ENCODE peak calls at places on chromosomes 16 and 17, in nine cellular contexts. W, O, T, D, H, V, I, C and U are unnamed samples.

GRCh38 chr17:74430706-74431567 is 951 bp upstream of the GPRC5C start:
- DNase-seq in V (peak; percentile 91), D (no peak), W (peak; percentile 86), I (peak; percentile 91), H (peak; percentile 70), C (peak; percentile 84), T (peak; percentile 96), O (peak; percentile 98), U (peak; percentile 84)

GRCh38 chr17:17719966-17720543 is 38.8 kb downstream of the RAI1 start:
- DNase-seq in T (no peak), V (no peak), O (no peak), W (no peak), D (no peak), C (no peak), H (no peak), I (no peak), U (no peak)

GRCh38 chr16:85988723-85989313 is 89.9 kb downstream of the IRF8 start:
- DNase-seq in I (no peak), C (peak; percentile 6), D (no peak), O (no peak), W (no peak), T (no peak), H (no peak), V (no peak), U (no peak)

GRCh38 chr17:37162800-37163199 is 213.0 kb upstream of the C17orf78 start:
- DNase-seq in H (no peak), C (no peak), O (no peak), D (no peak), T (no peak), W (no peak), V (no peak), I (no peak), U (no peak)

GRCh38 chr17:82384730-82385429 is 13.3 kb downstream of the UTS2R start:
- DNase-seq in O (peak; percentile 85), V (no peak), W (peak; percentile 31), C (peak; percentile 50), T (peak; percentile 98), D (no peak), H (peak; percentile 87), I (no peak), U (peak; percentile 73)

GRCh38 chr16:30351586-30352419 is 3.3 kb downstream of the CD2BP2 start:
- DNase-seq in I (peak; percentile 86), C (peak; percentile 61), W (peak; percentile 92), H (peak; percentile 86), D (no peak), T (peak; percentile 96), V (peak; percentile 46), O (peak; percentile 92), U (peak; percentile 85)

GRCh38 chr16:55765161-55765560 is 67.7 kb downstream of the CES1 start:
- DNase-seq in W (no peak), V (no peak), D (no peak), C (no peak), T (no peak), H (no peak), O (no peak), I (no peak), U (no peak)

GRCh38 chr16:19831678-19832077 is 53.0 kb downstream of the GPRC5B start:
- DNase-seq in I (no peak), H (no peak), O (no peak), D (no peak), V (no peak), W (peak; percentile 88), C (no peak), T (peak; percentile 88), U (peak; percentile 53)

GRCh38 chr17:7932483-7932891 is 481 bp downstream of the CNTROB start:
- DNase-seq in W (peak; percentile 29), C (peak; percentile 43), I (peak; percentile 46), V (peak; percentile 45), H (peak; percentile 34), T (peak; percentile 88), D (no peak), O (no peak), U (peak; percentile 47)

GRCh38 chr16:1929105-1929504 is 10.9 kb upstream of the HS3ST6 start:
- DNase-seq in W (no peak), C (no peak), I (no peak), D (no peak), H (no peak), V (peak; percentile 41), O (no peak), T (peak; percentile 95), U (peak; percentile 35)

GRCh38 chr17:42566215-42566872 is 556 bp upstream of the MLX start:
- DNase-seq in D (no peak), I (no peak), H (no peak), O (no peak), W (no peak), T (no peak), C (peak; percentile 34), V (no peak), U (no peak)
- H3K27ac ChIP-seq in D (peak overlapping the region; percentile 79), I (peak overlapping the region; percentile 91), H (peak overlapping the region; percentile 95), O (peak overlapping the region; percentile 97), W (peak overlapping the region; percentile 88), T (peak overlapping the region; percentile 82), C (peak overlapping the region; percentile 87), V (peak overlapping the region; percentile 87), U (peak overlapping the region; percentile 82)

GRCh38 chr17:57092171-57092570 is 7.1 kb downstream of the AKAP1 start:
- DNase-seq in V (no peak), C (no peak), T (peak; percentile 92), H (peak; percentile 62), D (no peak), I (peak; percentile 57), O (no peak), W (peak; percentile 73), U (no peak)

GRCh38 chr17:57089391-57089790 is 4.3 kb downstream of the AKAP1 start:
- DNase-seq in C (no peak), O (no peak), W (no peak), H (no peak), I (no peak), T (no peak), D (no peak), V (no peak), U (no peak)

GRCh38 chr17:57092779-57093178 is 7.7 kb downstream of the AKAP1 start:
- DNase-seq in D (no peak), C (no peak), W (no peak), T (no peak), O (no peak), H (peak; percentile 67), V (no peak), I (peak; percentile 40), U (no peak)

GRCh38 chr17:57090560-57091185 is 5.6 kb downstream of the AKAP1 start:
- DNase-seq in C (no peak), O (no peak), I (no peak), T (no peak), W (no peak), D (no peak), H (no peak), V (no peak), U (no peak)

GRCh38 chr17:57091186-57091618 is 6.2 kb downstream of the AKAP1 start:
- DNase-seq in D (no peak), W (no peak), V (no peak), H (peak; percentile 90), T (no peak), I (no peak), C (no peak), O (peak; percentile 75), U (no peak)
- H3K4me1 ChIP-seq in D (peaks cover 16% of the 10 kb centered on the region), W (peaks cover 2% of the 10 kb centered on the region), V (peaks cover 15% of the 10 kb centered on the region), H (peaks cover 18% of the 10 kb centered on the region), T (peaks cover 20% of the 10 kb centered on the region), I (peaks cover 11% of the 10 kb centered on the region), C (peaks cover 89% of the 10 kb centered on the region), O (peaks cover 93% of the 10 kb centered on the region), U (no peaks in the 10 kb centered on the region)

GRCh38 chr17:21535686-21536085 is 156.6 kb upstream of the KCNJ18 start:
- DNase-seq in D (no peak), O (no peak), W (no peak), C (no peak), V (no peak), T (no peak), H (no peak), I (no peak), U (no peak)

GRCh38 chr17:21538615-21539014 is 153.7 kb upstream of the KCNJ18 start:
- DNase-seq in V (no peak), D (no peak), H (no peak), C (no peak), I (no peak), T (no peak), W (no peak), O (no peak), U (no peak)

GRCh38 chr17:21540502-21540901 is 151.8 kb upstream of the KCNJ18 start:
- DNase-seq in D (no peak), W (no peak), T (no peak), H (no peak), C (no peak), V (no peak), I (no peak), O (no peak), U (no peak)

GRCh38 chr17:21539146-21539545 is 153.2 kb upstream of the KCNJ18 start:
- DNase-seq in C (no peak), D (no peak), H (no peak), V (no peak), I (no peak), T (no peak), O (no peak), W (peak; percentile 20), U (no peak)

DNA sequence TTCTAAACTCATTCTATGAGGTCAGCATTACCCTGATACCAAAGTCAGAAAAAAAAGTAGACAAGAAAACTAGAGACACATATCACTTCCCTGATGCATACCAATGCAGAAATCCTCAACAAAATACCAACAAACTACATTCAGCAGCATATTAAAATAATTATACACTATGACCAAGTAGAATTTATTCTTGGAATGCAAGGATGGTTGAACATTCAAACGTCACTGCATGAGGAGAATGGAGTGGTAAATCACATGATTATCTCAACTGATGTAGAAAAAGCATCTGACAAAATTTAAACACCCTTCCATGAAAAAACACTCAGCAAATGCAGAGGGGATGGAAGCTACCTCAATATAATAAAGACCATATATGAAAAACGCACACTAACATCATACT is 155.0 kb upstream of the KCNJ18 start:
- DNase-seq in C (no peak), O (no peak), V (no peak), D (no peak), W (no peak), I (no peak), T (no peak), H (no peak), U (no peak)
- H3K36me3 ChIP-seq in C (no peaks in the 10 kb centered on the region), O (peaks cover 30% of the 10 kb centered on the region), V (no peaks in the 10 kb centered on the region), D (no peaks in the 10 kb centered on the region), W (peaks cover 7% of the 10 kb centered on the region), I (no peaks in the 10 kb centered on the region), T (peaks cover 24% of the 10 kb centered on the region), H (no peaks in the 10 kb centered on the region), U (no peaks in the 10 kb centered on the region)

GRCh38 chr16:68273459-68273858 is 9.1 kb downstream of the SLC7A6 start:
- DNase-seq in W (no peak), C (no peak), O (no peak), D (no peak), H (no peak), V (no peak), I (no peak), T (no peak), U (no peak)

GRCh38 chr16:68275611-68276191 is 11.4 kb downstream of the SLC7A6 start:
- DNase-seq in H (no peak), C (no peak), W (no peak), I (no peak), V (no peak), D (peak; percentile 76), O (no peak), T (no peak), U (no peak)

GRCh38 chr16:68276223-68276622 is 11.9 kb downstream of the SLC7A6 start:
- DNase-seq in D (no peak), W (no peak), V (no peak), C (no peak), H (no peak), I (no peak), T (no peak), O (no peak), U (no peak)

GRCh38 chr16:68273896-68274295 is 9.6 kb downstream of the SLC7A6 start:
- DNase-seq in C (no peak), I (no peak), W (no peak), D (no peak), O (no peak), H (no peak), T (no peak), V (no peak), U (no peak)

GRCh38 chr16:68274441-68274840 is 10.1 kb downstream of the SLC7A6 start:
- DNase-seq in D (no peak), I (no peak), O (no peak), H (no peak), T (no peak), C (no peak), V (no peak), W (no peak), U (no peak)
- H3K27ac ChIP-seq in D (peak overlapping the region; percentile 55), I (no peak overlapping the region), O (peak overlapping the region; percentile 10), H (peak overlapping the region; percentile 3), T (no peak overlapping the region), C (no peak overlapping the region), V (no peak overlapping the region), W (no peak overlapping the region), U (no peak overlapping the region)